ENCODE peak calls at places on chromosomes 12 and 14, in six cellular contexts. M is hepatocyte, G is GM23248, L is PC-3, Y is fibroblast of lung, V is IMR-90. I is an unnamed sample.

GRCh38 chr12:5376591-5377207 is 55.2 kb upstream of the NTF3 start:
- DNase-seq in L (peak; percentile 26), Y (no peak), M (no peak), V (no peak), G (no peak), I (peak; percentile 44)

GRCh38 chr12:69500631-69501030 is 30.4 kb downstream of the FRS2 start:
- DNase-seq in L (peak; percentile 55), V (peak; percentile 50), M (no peak), Y (peak; percentile 71), G (peak; percentile 46), I (no peak)

GRCh38 chr12:60185060-60185459 is 589.2 kb downstream of the SLC16A7 start:
- DNase-seq in L (no peak), V (no peak), M (no peak), Y (no peak), G (no peak), I (no peak)

GRCh38 chr14:79254069-79254775 is 957.1 kb downstream of the DIO2 start:
- DNase-seq in L (no peak), M (no peak), Y (peak; percentile 75), V (peak; percentile 66), G (peak; percentile 18), I (no peak)

GRCh38 chr12:70812124-70812523 is 108.4 kb downstream of the PTPRR start:
- DNase-seq in M (peak; percentile 71), Y (no peak), L (no peak), V (no peak), G (peak; percentile 22), I (no peak)

GRCh38 chr12:2503762-2504161 is 291.0 kb upstream of the FKBP4 start:
- DNase-seq in L (no peak), V (no peak), G (no peak), Y (no peak), M (no peak), I (no peak)

GRCh38 chr12:30358113-30358512 is 337.6 kb downstream of the IPO8 start:
- DNase-seq in V (no peak), G (no peak), L (no peak), Y (no peak), M (no peak), I (no peak)

GRCh38 chr12:65868133-65868705 is 43.9 kb downstream of the HMGA2 start:
- DNase-seq in Y (peak; percentile 95), L (no peak), G (peak; percentile 93), M (peak; percentile 28), V (peak; percentile 97), I (no peak)

GRCh38 chr14:91202234-91202974 is 42.1 kb downstream of the GPR68 start:
- DNase-seq in L (peak; percentile 52), M (no peak), V (no peak), G (peak; percentile 68), Y (peak; percentile 49), I (no peak)

GRCh38 chr12:119666226-119666808 is 1.6 kb upstream of the PRKAB1 start:
- DNase-seq in V (no peak), L (no peak), Y (no peak), M (no peak), G (no peak), I (no peak)

GRCh38 chr12:6294533-6295186 is 15.8 kb upstream of the PLEKHG6 start:
- DNase-seq in V (no peak), G (peak; percentile 38), M (no peak), L (no peak), Y (no peak), I (peak; percentile 58)

GRCh38 chr12:69513297-69513696 is 43.1 kb downstream of the FRS2 start:
- DNase-seq in G (peak; percentile 19), Y (peak; percentile 75), V (no peak), M (no peak), L (no peak), I (no peak)

GRCh38 chr14:44928793-44929192 is 33.0 kb downstream of the KLHL28 start:
- DNase-seq in Y (no peak), V (no peak), L (no peak), M (no peak), G (no peak), I (no peak)

GRCh38 chr12:3670083-3670620 is 82.8 kb downstream of the CRACR2A start:
- DNase-seq in M (no peak), Y (no peak), L (peak; percentile 50), V (peak; percentile 51), G (peak; percentile 67), I (no peak)

GRCh38 chr12:3071107-3071506 is 6.1 kb upstream of the TSPAN9 start:
- DNase-seq in M (peak; percentile 69), G (no peak), Y (peak; percentile 48), L (no peak), V (no peak), I (peak; percentile 3)

GRCh38 chr14:24887623-24888304 is 162.2 kb downstream of the STXBP6 start:
- DNase-seq in G (peak; percentile 12), V (peak; percentile 24), L (no peak), M (no peak), Y (peak; percentile 80), I (no peak)

GRCh38 chr14:33589334-33589733 is 361.5 kb downstream of the EGLN3 start:
- DNase-seq in Y (peak; percentile 97), L (peak; percentile 98), M (peak; percentile 46), V (peak; percentile 61), G (peak; percentile 93), I (peak; percentile 90)

GRCh38 chr12:60191676-60192359 is 596.0 kb downstream of the SLC16A7 start:
- DNase-seq in Y (peak; percentile 70), M (no peak), G (peak; percentile 77), L (peak; percentile 55), V (peak; percentile 64), I (no peak)

GRCh38 chr12:106892075-106892474 is 63.6 kb upstream of the TMEM263 start:
- DNase-seq in G (no peak), V (no peak), Y (no peak), M (peak; percentile 70), L (peak; percentile 14), I (no peak)

GRCh38 chr12:71430756-71431155 is 8.8 kb upstream of the LGR5 start:
- DNase-seq in L (peak; percentile 27), V (no peak), M (no peak), G (peak; percentile 39), Y (peak; percentile 4), I (no peak)

GRCh38 chr12:4417471-4417870 is 28.1 kb downstream of the FGF6 start:
- DNase-seq in Y (no peak), V (no peak), G (no peak), M (no peak), L (no peak), I (no peak)

GRCh38 chr12:19227190-19227879 is 97.8 kb downstream of the PLEKHA5 start:
- DNase-seq in Y (no peak), G (no peak), M (no peak), V (no peak), L (no peak), I (no peak)

GRCh38 chr12:76766161-76766560 is 2.2 kb downstream of the ZDHHC17 start:
- DNase-seq in L (no peak), V (no peak), M (no peak), G (no peak), Y (no peak), I (no peak)

GRCh38 chr12:25069221-25069620 is 120.3 kb upstream of the BCAT1 start:
- DNase-seq in L (no peak), Y (no peak), V (peak; percentile 14), G (no peak), M (no peak), I (no peak)

GRCh38 chr14:70622111-70622712 is 19.5 kb upstream of the TTC9 start:
- DNase-seq in Y (peak; percentile 25), V (peak; percentile 21), M (peak; percentile 64), G (peak; percentile 53), L (peak; percentile 82), I (no peak)

GRCh38 chr12:91620422-91620821 is 437.8 kb upstream of the DCN start:
- DNase-seq in G (no peak), L (no peak), M (no peak), Y (no peak), V (no peak), I (no peak)

DNA sequence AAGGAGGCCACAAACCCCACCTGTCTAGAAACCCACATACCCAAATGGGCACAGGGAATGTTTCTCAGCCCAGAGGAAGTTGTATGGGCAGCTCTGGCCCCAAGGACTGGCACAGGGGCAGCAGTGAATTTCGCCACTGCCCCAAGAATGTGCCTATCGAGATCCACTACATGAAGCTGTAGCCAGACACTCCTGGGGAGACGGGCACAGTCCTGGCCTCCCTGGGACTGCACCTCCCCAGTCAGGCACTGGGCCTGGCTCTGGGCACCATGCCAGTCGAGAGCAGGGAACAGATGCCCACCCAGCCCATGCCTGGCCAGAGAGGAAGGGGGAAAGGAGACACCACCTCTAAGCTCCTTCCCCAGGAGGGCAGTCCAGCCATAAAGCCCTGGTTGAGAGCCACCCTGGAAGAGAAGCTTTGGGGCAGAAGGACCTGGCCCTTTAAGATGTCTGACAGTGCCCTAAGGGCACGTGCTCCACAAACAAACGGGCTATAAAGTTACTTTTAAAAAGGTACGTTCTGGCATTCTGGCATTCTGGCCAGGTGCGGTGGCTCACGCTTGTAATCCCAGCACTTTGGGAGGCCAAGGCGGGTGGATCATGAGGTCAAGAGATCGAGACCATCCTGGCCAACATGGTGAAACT is 8.4 kb downstream of the ADCY6 start:
- DNase-seq in V (no peak), G (no peak), Y (no peak), L (no peak), M (no peak), I (no peak)
- H3K27ac ChIP-seq in V (peak overlapping the region; percentile 1), G (no peak overlapping the region), Y (peak overlapping the region; percentile 53), L (no peak overlapping the region), M (no peak overlapping the region), I (no peak overlapping the region)

GRCh38 chr12:56160160-56160763 is 2.1 kb downstream of the MYL6 start:
- DNase-seq in G (peak; percentile 71), M (no peak), V (peak; percentile 35), Y (peak; percentile 37), L (peak; percentile 28), I (no peak)
- H4K20me1 ChIP-seq in G (peaks cover 9% of the 10 kb centered on the region), M (peaks cover 29% of the 10 kb centered on the region), V (peaks cover 64% of the 10 kb centered on the region), Y (peaks cover 1% of the 10 kb centered on the region), L (peaks cover 34% of the 10 kb centered on the region), I (peaks cover 26% of the 10 kb centered on the region)

GRCh38 chr12:29230800-29231560 is 81.9 kb downstream of the FAR2 start:
- DNase-seq in L (peak; percentile 79), V (no peak), Y (no peak), M (no peak), G (no peak), I (peak; percentile 21)

GRCh38 chr12:29234965-29235364 is 85.9 kb downstream of the FAR2 start:
- DNase-seq in Y (peak; percentile 80), G (peak; percentile 34), L (peak; percentile 76), V (peak; percentile 11), M (no peak), I (no peak)

GRCh38 chr12:29229937-29230336 is 80.9 kb downstream of the FAR2 start:
- DNase-seq in V (no peak), L (no peak), G (no peak), Y (no peak), M (no peak), I (no peak)

GRCh38 chr12:29234552-29234951 is 85.5 kb downstream of the FAR2 start:
- DNase-seq in L (no peak), Y (no peak), M (no peak), V (no peak), G (no peak), I (no peak)

DNA sequence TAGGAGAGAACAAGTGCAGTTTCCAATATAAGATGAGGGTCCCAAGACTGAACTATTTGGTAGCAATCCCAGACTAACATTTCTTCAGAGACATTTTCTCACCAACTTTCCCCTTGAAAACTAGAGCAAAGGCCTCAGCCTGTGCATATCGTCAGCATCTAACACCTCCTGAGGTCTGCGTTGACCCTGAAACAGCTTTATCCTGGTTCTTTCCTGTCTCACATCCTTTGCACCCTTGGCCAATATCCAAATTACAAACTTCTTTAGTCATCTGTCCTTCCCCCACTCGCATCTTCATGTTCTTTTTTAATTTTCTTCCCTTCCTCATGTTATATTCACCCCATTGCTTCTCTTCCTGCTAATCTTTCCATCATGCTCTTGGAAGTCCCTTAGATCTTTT is 83.0 kb downstream of the FAR2 start:
- DNase-seq in V (no peak), L (no peak), M (no peak), Y (no peak), G (no peak), I (no peak)
- H3K27ac ChIP-seq in V (no peak overlapping the region), L (no peak overlapping the region), M (no peak overlapping the region), Y (no peak overlapping the region), G (no peak overlapping the region), I (no peak overlapping the region)

GRCh38 chr14:68596701-68597100 is 196.2 kb downstream of the ZFP36L1 start:
- DNase-seq in G (no peak), M (no peak), Y (no peak), V (no peak), L (no peak), I (peak; percentile 26)
- H4K20me1 ChIP-seq in G (no peaks in the 10 kb centered on the region), M (no peaks in the 10 kb centered on the region), Y (no peaks in the 10 kb centered on the region), V (no peaks in the 10 kb centered on the region), L (no peaks in the 10 kb centered on the region), I (no peaks in the 10 kb centered on the region)

I was measured in PC-9.